ENCODE peak calls at places on chromosomes 13 and 19, in nine cellular contexts. U is AG08396; W is epithelial cell of esophagus; A is hypothalamus; D is stimulated activated CD4-positive, alpha-beta T cell treated with anti-CD3 and anti-CD28 coated beads, Interleukin-2, amount 100 ng/mL, for 48 hours; P is T-helper 17 cell; I is effector memory CD8-positive, alpha-beta T cell; B is brain pericyte; O is left ventricle myocardium inferior. S is an unnamed sample.

GRCh38 chr13:75050419-75051066 is 431.4 kb downstream of the TBC1D4 start:
- DNase-seq in U (no peak), W (no peak), A (no peak), D (no peak), P (no peak), I (no peak), B (no peak), O (no peak), S (peak; percentile 44)

GRCh38 chr19:45451181-45451849 is 16.5 kb upstream of the FOSB start:
- DNase-seq in U (peak; percentile 62), W (peak; percentile 77), A (no peak), D (peak; percentile 33), P (peak; percentile 60), I (peak; percentile 69), B (no peak), O (no peak), S (peak; percentile 69)

GRCh38 chr13:44576396-44577235 is 486 bp upstream of the TSC22D1 start:
- DNase-seq in U (peak; percentile 47), W (peak; percentile 33), A (peak; percentile 46), D (peak; percentile 24), P (peak; percentile 29), I (peak; percentile 7), B (no peak), O (peak; percentile 25), S (no peak)

GRCh38 chr19:6275170-6275744 is 4.5 kb downstream of the MLLT1 start:
- DNase-seq in U (no peak), W (no peak), A (no peak), D (no peak), P (no peak), I (no peak), B (no peak), O (no peak), S (no peak)

GRCh38 chr19:37983153-37983552 is 76.1 kb downstream of the SIPA1L3 start:
- DNase-seq in U (no peak), W (peak; percentile 36), A (no peak), D (no peak), P (no peak), I (no peak), B (no peak), O (no peak), S (no peak)

GRCh38 chr19:10895920-10896319 is 24.6 kb downstream of the CARM1 start:
- DNase-seq in U (no peak), W (no peak), A (no peak), D (no peak), P (no peak), I (no peak), B (no peak), O (no peak), S (no peak)

GRCh38 chr13:19910336-19911072 is 47.1 kb upstream of the ZMYM5 start:
- DNase-seq in U (peak; percentile 21), W (peak; percentile 92), A (no peak), D (no peak), P (no peak), I (no peak), B (no peak), O (no peak), S (peak; percentile 46)

GRCh38 chr13:33114146-33114545 is 97.9 kb downstream of the KL start:
- DNase-seq in U (no peak), W (no peak), A (no peak), D (no peak), P (no peak), I (no peak), B (no peak), O (no peak), S (no peak)

GRCh38 chr13:80131204-80131603 is 209.7 kb downstream of the SPRY2 start:
- DNase-seq in U (peak; percentile 72), W (no peak), A (peak; percentile 50), D (no peak), P (no peak), I (no peak), B (no peak), O (peak; percentile 86), S (peak; percentile 20)

GRCh38 chr19:18999016-18999758 is 34.1 kb downstream of the SUGP2 start:
- DNase-seq in U (no peak), W (peak; percentile 14), A (no peak), D (no peak), P (no peak), I (no peak), B (no peak), O (no peak), S (no peak)

GRCh38 chr13:39876258-39876657 is 220.8 kb downstream of the COG6 start:
- DNase-seq in U (peak; percentile 70), W (peak; percentile 87), A (no peak), D (no peak), P (no peak), I (no peak), B (no peak), O (no peak), S (peak; percentile 84)

GRCh38 chr19:29748996-29749395 is 33.9 kb upstream of the C19orf12 start:
- DNase-seq in U (no peak), W (no peak), A (no peak), D (no peak), P (no peak), I (no peak), B (no peak), O (no peak), S (no peak)

GRCh38 chr19:12769689-12770088 is 5.7 kb downstream of the HOOK2 start:
- DNase-seq in U (no peak), W (peak; percentile 61), A (no peak), D (peak; percentile 33), P (peak; percentile 70), I (peak; percentile 27), B (no peak), O (no peak), S (no peak)

GRCh38 chr13:37192986-37193385 is 87.5 kb upstream of the CSNK1A1L start:
- DNase-seq in U (no peak), W (peak; percentile 53), A (no peak), D (no peak), P (no peak), I (no peak), B (no peak), O (no peak), S (no peak)

GRCh38 chr13:50080158-50080855 is 65.1 kb downstream of the KCNRG start:
- DNase-seq in U (peak; percentile 26), W (peak; percentile 40), A (peak; percentile 6), D (peak; percentile 17), P (peak; percentile 24), I (no peak), B (no peak), O (no peak), S (peak; percentile 22)

GRCh38 chr19:10230155-10230903 is 802 bp downstream of the S1PR2 start:
- DNase-seq in U (peak; percentile 80), W (no peak), A (peak; percentile 28), D (peak; percentile 48), P (peak; percentile 74), I (peak; percentile 68), B (no peak), O (peak; percentile 55), S (no peak)

S was measured in HFFc6.